ENCODE peak calls at places on chromosomes 6 and 20, in five cellular contexts. Z is mesenchymal stem cell, N is IMR-90, J is H9, H is trophoblast cell. W is an unnamed sample.
A peak's percentile ranks its signal among the peaks of the same experiment; 100 is the strongest.

GRCh38 chr6:144321839-144322591 is 36.9 kb downstream of the UTRN start:
- DNase-seq in Z (peak; percentile 51), N (peak; percentile 65), J (no peak), H (no peak), W (no peak)

GRCh38 chr6:158861686-158862381 is 42.7 kb upstream of the EZR start:
- DNase-seq in Z (no peak), N (peak; percentile 45), J (no peak), H (peak; percentile 82), W (no peak)

GRCh38 chr6:79604583-79605037 is 26.5 kb upstream of the SH3BGRL2 start:
- DNase-seq in Z (no peak), N (peak; percentile 63), J (no peak), H (peak; percentile 55), W (no peak)

GRCh38 chr6:168880271-168880670 is 373.4 kb downstream of the THBS2 start:
- DNase-seq in Z (no peak), N (no peak), J (no peak), H (peak; percentile 87), W (no peak)

GRCh38 chr20:47315339-47315662 is 41.2 kb downstream of the ZMYND8 start:
- DNase-seq in Z (peak; percentile 44), N (peak; percentile 38), J (no peak), H (no peak), W (no peak)

GRCh38 chr20:6489361-6490154 is 277.9 kb upstream of the BMP2 start:
- DNase-seq in Z (peak; percentile 95), N (no peak), J (no peak), H (peak; percentile 12), W (no peak)

GRCh38 chr6:144920391-144920983 is 635.4 kb downstream of the UTRN start:
- DNase-seq in Z (no peak), N (no peak), J (no peak), H (no peak), W (no peak)

GRCh38 chr6:1404066-1404712 is 14.8 kb downstream of the FOXF2 start:
- DNase-seq in Z (no peak), N (peak; percentile 76), J (no peak), H (no peak), W (no peak)

GRCh38 chr6:6494677-6495076 is 93.8 kb upstream of the LY86 start:
- DNase-seq in Z (peak; percentile 13), N (no peak), J (peak; percentile 85), H (peak; percentile 53), W (peak; percentile 15)

GRCh38 chr6:27031302-27031701 is 216.2 kb upstream of the PRSS16 start:
- DNase-seq in Z (no peak), N (peak; percentile 20), J (no peak), H (peak; percentile 66), W (no peak)

GRCh38 chr6:87945966-87946365 is 101.7 kb upstream of the SPACA1 start:
- DNase-seq in Z (no peak), N (no peak), J (no peak), H (no peak), W (no peak)

GRCh38 chr6:115898246-115898645 is 162.4 kb downstream of the FRK start:
- DNase-seq in Z (no peak), N (no peak), J (no peak), H (peak; percentile 37), W (no peak)

GRCh38 chr6:2663123-2663522 is 87.6 kb downstream of the MYLK4 start:
- DNase-seq in Z (no peak), N (no peak), J (no peak), H (no peak), W (no peak)

GRCh38 chr20:18056174-18057105 is 1.3 kb downstream of the OVOL2 start:
- DNase-seq in Z (peak; percentile 5), N (no peak), J (peak; percentile 52), H (peak; percentile 58), W (no peak)

GRCh38 chr20:59195316-59195993 is 31.8 kb downstream of the ZNF831 start:
- DNase-seq in Z (no peak), N (no peak), J (no peak), H (no peak), W (no peak)

GRCh38 chr20:22722840-22723239 is 138.5 kb upstream of the FOXA2 start:
- DNase-seq in Z (no peak), N (no peak), J (no peak), H (no peak), W (no peak)

GRCh38 chr20:50356522-50356880 is 153.7 kb upstream of the PTPN1 start:
- DNase-seq in Z (no peak), N (no peak), J (no peak), H (no peak), W (no peak)

GRCh38 chr6:939526-940252 is 246.8 kb upstream of the EXOC2 start:
- DNase-seq in Z (no peak), N (no peak), J (no peak), H (no peak), W (no peak)

GRCh38 chr20:57093766-57094165 is 172.7 kb downstream of the BMP7 start:
- DNase-seq in Z (no peak), N (no peak), J (no peak), H (no peak), W (no peak)

GRCh38 chr6:158697798-158698197 is 47.9 kb downstream of the SYTL3 start:
- DNase-seq in Z (peak; percentile 60), N (peak; percentile 72), J (no peak), H (peak; percentile 79), W (no peak)

GRCh38 chr6:15907914-15908518 is 220.9 kb upstream of the MYLIP start:
- DNase-seq in Z (no peak), N (no peak), J (no peak), H (peak; percentile 100), W (no peak)

GRCh38 chr6:6655805-6656251 is 67.3 kb downstream of the LY86 start:
- DNase-seq in Z (no peak), N (no peak), J (no peak), H (no peak), W (no peak)

GRCh38 chr20:2238601-2239000 is 57.2 kb upstream of the TGM3 start:
- DNase-seq in Z (no peak), N (no peak), J (no peak), H (no peak), W (no peak)

GRCh38 chr6:6230286-6230685 is 90.2 kb downstream of the F13A1 start:
- DNase-seq in Z (no peak), N (no peak), J (no peak), H (no peak), W (no peak)

GRCh38 chr6:35064508-35065440 is 76.4 kb downstream of the TCP11 start:
- DNase-seq in Z (no peak), N (no peak), J (peak; percentile 52), H (no peak), W (no peak)

GRCh38 chr20:17860306-17861197 is 108.0 kb downstream of the SNX5 start:
- DNase-seq in Z (no peak), N (no peak), J (no peak), H (no peak), W (no peak)

DNA sequence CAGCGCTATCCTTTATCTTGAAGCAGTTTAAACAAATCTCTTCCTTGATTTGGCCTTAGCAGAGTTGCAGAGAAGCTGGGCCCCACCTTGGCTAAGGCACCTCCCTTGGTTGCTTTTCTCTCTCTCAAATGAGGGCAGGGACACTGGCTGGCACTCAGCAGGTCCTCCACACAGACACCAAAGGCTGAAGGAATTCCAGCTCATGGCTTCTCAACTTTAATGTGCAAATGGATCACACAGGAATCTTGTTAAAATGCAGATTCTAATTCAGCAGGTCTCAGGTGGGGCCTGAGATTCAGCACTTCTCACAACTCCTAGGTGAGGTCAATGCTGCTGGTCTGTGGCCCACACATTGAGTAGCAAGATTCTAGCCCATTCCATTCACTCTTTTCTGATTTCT is 25.7 kb downstream of the RIMS4 start:
- DNase-seq in Z (no peak), N (no peak), J (peak; percentile 40), H (no peak), W (no peak)
- H4K91ac ChIP-seq in Z (no peak overlapping the region), N (no peak overlapping the region), J (no peak overlapping the region), H (no peak overlapping the region), W (no peak overlapping the region)

GRCh38 chr6:160974304-160974771 is 17.2 kb upstream of the MAP3K4 start:
- DNase-seq in Z (peak; percentile 90), N (peak; percentile 97), J (no peak), H (peak; percentile 56), W (no peak)
- H3K18ac ChIP-seq in Z (no peak overlapping the region), N (peak overlapping the region; percentile 22), J (no peak overlapping the region), H (no peak overlapping the region), W (peak overlapping the region; percentile 21)

GRCh38 chr6:163310973-163311383 is 103.5 kb upstream of the QKI start:
- DNase-seq in Z (no peak), N (no peak), J (no peak), H (no peak), W (no peak)

GRCh38 chr6:163313981-163314380 is 100.5 kb upstream of the QKI start:
- DNase-seq in Z (no peak), N (no peak), J (no peak), H (no peak), W (no peak)

GRCh38 chr6:163318071-163318786 is 96.3 kb upstream of the QKI start:
- DNase-seq in Z (no peak), N (no peak), J (no peak), H (no peak), W (no peak)

GRCh38 chr6:163311830-163312229 is 102.7 kb upstream of the QKI start:
- DNase-seq in Z (peak; percentile 6), N (no peak), J (no peak), H (peak; percentile 62), W (no peak)

DNA sequence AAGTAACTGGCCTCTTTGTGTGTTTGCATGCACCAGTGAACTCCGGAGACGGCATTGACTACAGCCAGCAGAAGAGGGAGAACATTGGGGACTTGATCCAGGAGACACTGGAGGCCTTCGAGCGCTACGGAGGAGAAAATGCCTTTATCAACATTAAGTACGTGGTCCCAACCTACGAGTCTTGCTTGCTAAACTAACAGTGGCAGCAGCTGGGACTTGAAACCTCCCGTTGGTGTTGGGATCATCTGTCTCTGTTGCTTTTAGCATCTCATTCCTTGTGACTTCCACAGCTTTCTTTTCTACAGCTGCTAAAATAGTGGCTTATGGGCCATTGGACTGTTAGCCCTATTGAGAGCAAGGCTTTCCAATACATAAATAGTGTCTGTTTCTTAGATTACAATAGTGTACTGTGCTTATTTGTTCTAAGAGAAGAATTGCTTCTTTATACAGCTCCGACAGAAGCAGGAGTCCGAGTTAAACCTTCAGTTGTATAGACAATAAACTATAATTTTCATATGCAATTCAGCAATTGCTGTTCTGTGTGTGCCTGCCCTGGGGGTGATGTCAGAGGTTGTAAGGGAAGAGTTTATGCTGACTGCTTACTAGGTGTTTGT is 99.6 kb upstream of the QKI start:
- DNase-seq in Z (no peak), N (no peak), J (no peak), H (no peak), W (no peak)
- H2AFZ ChIP-seq in Z (no peak overlapping the region), N (no peak overlapping the region), J (no peak overlapping the region), H (no peak overlapping the region), W (peak overlapping the region; percentile 66)

GRCh38 chr6:134267917-134268361 is 50.0 kb downstream of the SGK1 start:
- DNase-seq in Z (no peak), N (no peak), J (peak; percentile 81), H (peak; percentile 28), W (peak; percentile 33)
- H4K91ac ChIP-seq in Z (no peak overlapping the region), N (no peak overlapping the region), J (no peak overlapping the region), H (no peak overlapping the region), W (no peak overlapping the region)

W was measured in neuronal stem cell.